ENCODE peak calls at places on chromosomes 16 and 17, in seven cellular contexts. One of them, this sample, is unnamed.

GRCh38 chr17:7997186-7997585 is 5.2 kb upstream of the GUCY2D start:
- DNase-seq in cardiac fibroblast: peak; percentile 56
- DNase-seq in WERI-Rb-1: peak; percentile 88
- DNase-seq in brain microvascular endothelial cell: no peak
- DNase-seq in AG09309: no peak
- DNase-seq in PC-3: peak; percentile 66
- DNase-seq in AG10803: peak; percentile 22
- DNase-seq in this sample: peak; percentile 51

GRCh38 chr17:40551091-40551873 is 14.0 kb downstream of the CCR7 start:
- DNase-seq in cardiac fibroblast: peak; percentile 100
- DNase-seq in WERI-Rb-1: peak; percentile 4
- DNase-seq in brain microvascular endothelial cell: peak; percentile 98
- DNase-seq in AG09309: peak; percentile 100
- DNase-seq in PC-3: peak; percentile 55
- DNase-seq in AG10803: peak; percentile 100
- DNase-seq in this sample: peak; percentile 99

GRCh38 chr17:35748323-35748960 is 4.6 kb downstream of the GAS2L2 start:
- DNase-seq in cardiac fibroblast: no peak
- DNase-seq in WERI-Rb-1: no peak
- DNase-seq in brain microvascular endothelial cell: no peak
- DNase-seq in AG09309: no peak
- DNase-seq in PC-3: peak; percentile 24
- DNase-seq in AG10803: no peak
- DNase-seq in this sample: no peak

GRCh38 chr16:23840310-23840709 is 4.5 kb downstream of the PRKCB start:
- DNase-seq in cardiac fibroblast: no peak
- DNase-seq in WERI-Rb-1: no peak
- DNase-seq in brain microvascular endothelial cell: no peak
- DNase-seq in AG09309: no peak
- DNase-seq in PC-3: no peak
- DNase-seq in AG10803: no peak
- DNase-seq in this sample: no peak

GRCh38 chr16:27463741-27464662 is 62.0 kb downstream of the IL21R start:
- DNase-seq in cardiac fibroblast: no peak
- DNase-seq in WERI-Rb-1: no peak
- DNase-seq in brain microvascular endothelial cell: no peak
- DNase-seq in AG09309: no peak
- DNase-seq in PC-3: no peak
- DNase-seq in AG10803: no peak
- DNase-seq in this sample: no peak

GRCh38 chr16:1771072-1771863 is at the start of gene NME3:
- DNase-seq in cardiac fibroblast: peak; percentile 64
- DNase-seq in WERI-Rb-1: peak; percentile 77
- DNase-seq in brain microvascular endothelial cell: peak; percentile 56
- DNase-seq in AG09309: no peak
- DNase-seq in PC-3: peak; percentile 58
- DNase-seq in AG10803: peak; percentile 54
- DNase-seq in this sample: peak; percentile 59

GRCh38 chr17:21375757-21376584 is at the start of gene KCNJ12:
- DNase-seq in cardiac fibroblast: peak; percentile 14
- DNase-seq in WERI-Rb-1: no peak
- DNase-seq in brain microvascular endothelial cell: no peak
- DNase-seq in AG09309: no peak
- DNase-seq in PC-3: peak; percentile 50
- DNase-seq in AG10803: peak; percentile 27
- DNase-seq in this sample: no peak

GRCh38 chr17:67500261-67500660 is 123.2 kb downstream of the PITPNC1 start:
- DNase-seq in cardiac fibroblast: peak; percentile 32
- DNase-seq in WERI-Rb-1: no peak
- DNase-seq in brain microvascular endothelial cell: no peak
- DNase-seq in AG09309: no peak
- DNase-seq in PC-3: peak; percentile 52
- DNase-seq in AG10803: no peak
- DNase-seq in this sample: peak; percentile 44

GRCh38 chr17:78581304-78581703 is 4.1 kb upstream of the DNAH17 start:
- DNase-seq in cardiac fibroblast: no peak
- DNase-seq in WERI-Rb-1: no peak
- DNase-seq in brain microvascular endothelial cell: no peak
- DNase-seq in AG09309: no peak
- DNase-seq in PC-3: no peak
- DNase-seq in AG10803: no peak
- DNase-seq in this sample: no peak

GRCh38 chr16:49344401-49344800 is 29.2 kb upstream of the C16orf78 start:
- DNase-seq in cardiac fibroblast: no peak
- DNase-seq in WERI-Rb-1: no peak
- DNase-seq in brain microvascular endothelial cell: no peak
- DNase-seq in AG09309: no peak
- DNase-seq in PC-3: no peak
- DNase-seq in AG10803: no peak
- DNase-seq in this sample: no peak

GRCh38 chr17:42279776-42280630 is 3.8 kb upstream of the STAT5B start:
- DNase-seq in cardiac fibroblast: no peak
- DNase-seq in WERI-Rb-1: no peak
- DNase-seq in brain microvascular endothelial cell: no peak
- DNase-seq in AG09309: no peak
- DNase-seq in PC-3: no peak
- DNase-seq in AG10803: no peak
- DNase-seq in this sample: no peak

GRCh38 chr17:9229160-9229825 is 208.0 kb downstream of the NTN1 start:
- DNase-seq in cardiac fibroblast: no peak
- DNase-seq in WERI-Rb-1: no peak
- DNase-seq in brain microvascular endothelial cell: no peak
- DNase-seq in AG09309: no peak
- DNase-seq in PC-3: no peak
- DNase-seq in AG10803: no peak
- DNase-seq in this sample: no peak

DNA sequence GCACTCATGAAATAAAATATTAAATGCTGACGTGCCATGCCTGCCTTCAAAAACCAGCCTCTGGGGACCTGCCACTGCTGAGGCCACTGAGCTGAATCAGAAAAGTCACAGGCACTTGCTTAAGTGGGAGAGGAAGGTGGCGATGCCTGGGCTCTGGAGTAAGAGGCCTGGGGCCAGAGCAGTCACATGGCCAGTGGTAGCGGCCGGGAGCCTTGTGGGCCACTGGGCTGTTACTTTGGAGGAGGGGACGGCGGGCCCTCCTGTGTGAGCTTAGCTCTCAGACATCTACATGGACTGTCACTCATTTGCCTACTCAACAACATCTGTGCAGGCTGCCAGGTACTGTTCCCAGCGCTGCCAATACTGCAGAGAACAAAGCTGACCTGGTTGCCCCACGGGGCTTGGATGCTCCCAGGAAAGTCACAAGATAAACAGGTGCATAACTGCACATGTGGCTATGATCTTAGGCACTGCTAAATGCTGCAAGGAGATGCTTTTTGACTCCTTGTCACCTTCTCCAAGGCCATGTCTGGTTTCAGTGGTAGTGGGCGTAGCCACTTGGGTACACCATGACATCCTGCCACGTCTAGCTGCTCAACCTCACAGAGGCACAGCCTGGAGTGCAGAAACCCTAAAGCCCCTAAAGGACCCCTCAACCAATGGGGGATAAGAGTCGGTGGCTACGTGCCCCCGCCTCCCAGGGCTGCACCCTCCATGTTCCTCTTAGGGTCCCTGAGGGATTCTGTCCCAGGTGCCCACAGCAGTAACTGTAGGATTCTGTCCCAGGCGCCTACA is 11.6 kb downstream of the COTL1 start:
- DNase-seq in cardiac fibroblast: no peak
- DNase-seq in WERI-Rb-1: no peak
- DNase-seq in brain microvascular endothelial cell: no peak
- DNase-seq in AG09309: no peak
- DNase-seq in PC-3: no peak
- DNase-seq in AG10803: no peak
- DNase-seq in this sample: no peak
- TF ChIP-seq CTCF in cardiac fibroblast: no peak
- TF ChIP-seq CTCF in WERI-Rb-1: no peak
- TF ChIP-seq CTCF in brain microvascular endothelial cell: no peak
- TF ChIP-seq CTCF in AG09309: no peak
- TF ChIP-seq CTCF in PC-3: no peak
- TF ChIP-seq CTCF in AG10803: no peak
- TF ChIP-seq CTCF in this sample: no peak

DNA sequence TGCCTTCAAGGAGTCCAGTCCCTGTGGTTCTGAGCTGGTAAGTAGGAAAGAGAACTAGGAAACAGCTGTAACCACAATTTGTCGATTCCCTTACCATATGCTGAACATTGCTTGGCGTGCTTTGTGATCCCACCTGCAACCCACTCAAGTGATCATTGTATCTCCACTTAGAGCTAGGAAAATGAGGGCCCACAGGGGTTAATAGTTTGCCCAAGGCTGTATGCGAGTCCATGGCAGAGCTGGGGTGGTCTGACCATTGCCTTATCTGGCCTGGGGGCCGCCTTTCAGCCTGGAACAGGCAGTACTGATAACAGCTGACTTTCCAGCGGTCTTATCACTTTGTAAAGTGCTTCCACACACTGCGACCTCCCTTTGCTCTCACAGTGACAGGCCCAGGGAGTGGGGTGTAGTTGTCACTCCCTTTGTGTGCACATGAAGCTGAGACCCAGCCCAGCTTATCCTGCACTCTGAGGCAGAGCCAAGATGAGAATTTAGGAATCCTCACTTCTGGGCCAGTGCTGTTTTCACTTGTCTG is 9.8 kb downstream of the MYL4 start:
- DNase-seq in cardiac fibroblast: no peak
- DNase-seq in WERI-Rb-1: no peak
- DNase-seq in brain microvascular endothelial cell: no peak
- DNase-seq in AG09309: no peak
- DNase-seq in PC-3: no peak
- DNase-seq in AG10803: no peak
- DNase-seq in this sample: no peak
- H3K4me3 ChIP-seq in cardiac fibroblast: no peak overlapping the region
- H3K4me3 ChIP-seq in WERI-Rb-1: no peak overlapping the region
- H3K4me3 ChIP-seq in brain microvascular endothelial cell: no peak overlapping the region
- H3K4me3 ChIP-seq in AG09309: no peak overlapping the region
- H3K4me3 ChIP-seq in PC-3: no peak overlapping the region
- H3K4me3 ChIP-seq in AG10803: no peak overlapping the region
- H3K4me3 ChIP-seq in this sample: no peak overlapping the region

DNA sequence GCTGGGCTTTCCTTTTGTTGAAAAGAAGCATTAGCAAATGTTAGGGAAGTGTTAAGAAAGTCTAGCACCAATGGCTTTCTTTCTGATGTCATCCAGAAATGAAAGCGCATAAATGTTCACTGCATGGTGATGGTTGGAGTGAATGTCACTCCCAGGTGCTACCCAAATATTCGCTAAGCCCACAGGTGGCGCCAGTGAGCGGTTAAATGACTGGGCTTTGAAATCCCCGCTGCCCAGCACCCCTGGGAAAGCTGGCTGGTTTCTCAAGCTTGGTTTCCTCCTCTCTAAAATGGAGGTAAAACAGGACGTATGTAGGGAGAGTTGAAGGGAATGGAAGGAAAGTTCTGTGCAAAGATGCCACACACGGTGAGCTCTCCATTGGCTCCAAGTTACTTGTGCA is 104.4 kb downstream of the IRX5 start:
- DNase-seq in cardiac fibroblast: peak; percentile 12
- DNase-seq in WERI-Rb-1: peak; percentile 55
- DNase-seq in brain microvascular endothelial cell: peak; percentile 11
- DNase-seq in AG09309: no peak
- DNase-seq in PC-3: peak; percentile 3
- DNase-seq in AG10803: no peak
- DNase-seq in this sample: no peak
- TF ChIP-seq CTCF in cardiac fibroblast: peak; percentile 28
- TF ChIP-seq CTCF in WERI-Rb-1: peak; percentile 78
- TF ChIP-seq CTCF in brain microvascular endothelial cell: peak; percentile 50
- TF ChIP-seq CTCF in AG09309: peak; percentile 42
- TF ChIP-seq CTCF in PC-3: no peak
- TF ChIP-seq CTCF in AG10803: peak; percentile 38
- TF ChIP-seq CTCF in this sample: peak; percentile 26

DNA sequence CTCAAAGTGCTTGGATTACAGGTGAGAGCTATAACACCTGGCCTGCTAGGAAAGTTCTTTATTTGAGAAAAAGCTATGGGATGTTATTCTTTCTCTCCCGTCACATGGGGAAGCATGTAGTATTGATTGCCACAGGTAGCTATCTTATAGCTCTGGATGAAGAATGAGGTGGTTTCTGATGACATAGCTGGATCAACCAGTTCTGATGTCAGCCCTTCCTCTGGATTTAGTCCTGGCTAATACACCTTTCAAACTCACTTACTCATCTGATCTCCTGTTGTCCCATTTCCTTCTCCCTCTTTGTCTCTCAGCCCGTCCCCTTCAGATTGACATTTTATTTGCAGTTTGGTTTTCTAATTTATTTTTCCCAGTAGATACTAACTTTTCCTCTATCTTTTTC is 14.1 kb upstream of the PPM1D start:
- DNase-seq in cardiac fibroblast: no peak
- DNase-seq in WERI-Rb-1: no peak
- DNase-seq in brain microvascular endothelial cell: no peak
- DNase-seq in AG09309: no peak
- DNase-seq in PC-3: no peak
- DNase-seq in AG10803: no peak
- DNase-seq in this sample: no peak
- H3K4me3 ChIP-seq in cardiac fibroblast: no peak overlapping the region
- H3K4me3 ChIP-seq in WERI-Rb-1: no peak overlapping the region
- H3K4me3 ChIP-seq in brain microvascular endothelial cell: no peak overlapping the region
- H3K4me3 ChIP-seq in AG09309: no peak overlapping the region
- H3K4me3 ChIP-seq in PC-3: no peak overlapping the region
- H3K4me3 ChIP-seq in AG10803: no peak overlapping the region
- H3K4me3 ChIP-seq in this sample: no peak overlapping the region

GRCh38 chr17:81393684-81394376 is 1.4 kb upstream of the BAHCC1 start:
- DNase-seq in cardiac fibroblast: peak; percentile 100
- DNase-seq in WERI-Rb-1: peak; percentile 100
- DNase-seq in brain microvascular endothelial cell: peak; percentile 100
- DNase-seq in AG09309: peak; percentile 97
- DNase-seq in PC-3: peak; percentile 100
- DNase-seq in AG10803: peak; percentile 99
- DNase-seq in this sample: peak; percentile 100
- TF ChIP-seq CTCF in cardiac fibroblast: no peak
- TF ChIP-seq CTCF in WERI-Rb-1: no peak
- TF ChIP-seq CTCF in brain microvascular endothelial cell: no peak
- TF ChIP-seq CTCF in AG09309: no peak
- TF ChIP-seq CTCF in PC-3: no peak
- TF ChIP-seq CTCF in AG10803: peak; percentile 37
- TF ChIP-seq CTCF in this sample: peak; percentile 16